ENCODE peak calls at places on chromosomes 12 and 14, in nine cellular contexts. H is fibroblast of pulmonary artery, G is adrenal gland, I is brain microvascular endothelial cell, Z is left lung, K is fibroblast of lung, B is lower lobe of right lung, S is A549, Y is lung. V is an unnamed sample.

GRCh38 chr14:71321556-71322315 is 414.5 kb downstream of the PCNX1 start:
- DNase-seq in H (peak; percentile 79), G (peak; percentile 22), I (peak; percentile 29), Z (no peak), K (peak; percentile 45), B (no peak), S (peak; percentile 19), Y (no peak), V (no peak)

GRCh38 chr12:5173511-5174011 is 129.9 kb downstream of the KCNA5 start:
- DNase-seq in H (no peak), G (no peak), I (no peak), Z (no peak), K (no peak), B (no peak), S (no peak), Y (no peak), V (no peak)

GRCh38 chr14:75200451-75200850 is 24.0 kb upstream of the TMED10 start:
- DNase-seq in H (no peak), G (no peak), I (no peak), Z (peak; percentile 81), K (no peak), B (peak; percentile 71), S (no peak), Y (peak; percentile 82), V (no peak)

GRCh38 chr12:94534761-94535613 is 75.3 kb upstream of the CEP83 start:
- DNase-seq in H (no peak), G (no peak), I (no peak), Z (no peak), K (no peak), B (no peak), S (no peak), Y (no peak), V (no peak)

GRCh38 chr14:65168840-65169239 is 66.5 kb upstream of the MAX start:
- DNase-seq in H (peak; percentile 78), G (no peak), I (no peak), Z (no peak), K (peak; percentile 72), B (no peak), S (no peak), Y (no peak), V (no peak)

GRCh38 chr14:32258574-32258973 is 55.5 kb upstream of the RNU6-8 start:
- DNase-seq in H (peak; percentile 14), G (no peak), I (no peak), Z (no peak), K (no peak), B (no peak), S (no peak), Y (no peak), V (no peak)

GRCh38 chr12:10453144-10453543 is at the start of gene KLRC1:
- DNase-seq in H (no peak), G (no peak), I (no peak), Z (no peak), K (no peak), B (no peak), S (no peak), Y (no peak), V (no peak)

GRCh38 chr12:49952396-49953055 is 2.0 kb downstream of the AQP2 start:
- DNase-seq in H (peak; percentile 12), G (no peak), I (no peak), Z (peak; percentile 31), K (no peak), B (no peak), S (no peak), Y (no peak), V (no peak)

GRCh38 chr14:87076146-87076545 is 916.8 kb downstream of the GALC start:
- DNase-seq in H (no peak), G (no peak), I (no peak), Z (no peak), K (no peak), B (no peak), S (no peak), Y (no peak), V (no peak)

GRCh38 chr12:49055978-49056754 is 4.4 kb downstream of the KMT2D start:
- DNase-seq in H (peak; percentile 87), G (peak; percentile 69), I (peak; percentile 81), Z (peak; percentile 79), K (peak; percentile 77), B (peak; percentile 74), S (peak; percentile 75), Y (peak; percentile 79), V (no peak)

GRCh38 chr12:6961278-6961694 is 9.2 kb downstream of the PHB2 start:
- DNase-seq in H (peak; percentile 35), G (peak; percentile 88), I (no peak), Z (peak; percentile 88), K (no peak), B (peak; percentile 91), S (no peak), Y (peak; percentile 75), V (no peak)

GRCh38 chr12:32561931-32562341 is 117.2 kb upstream of the DNM1L start:
- DNase-seq in H (no peak), G (no peak), I (no peak), Z (no peak), K (no peak), B (no peak), S (no peak), Y (no peak), V (no peak)

GRCh38 chr14:32757568-32757967 is 181.1 kb upstream of the NPAS3 start:
- DNase-seq in H (peak; percentile 9), G (no peak), I (no peak), Z (no peak), K (no peak), B (no peak), S (no peak), Y (no peak), V (no peak)

GRCh38 chr12:120760349-120761245 is 35.0 kb downstream of the ACADS start:
- DNase-seq in H (no peak), G (no peak), I (no peak), Z (no peak), K (no peak), B (no peak), S (no peak), Y (no peak), V (no peak)

GRCh38 chr12:32671930-32672785 is 6.9 kb upstream of the DNM1L start:
- DNase-seq in H (peak; percentile 87), G (no peak), I (peak; percentile 56), Z (no peak), K (peak; percentile 87), B (no peak), S (peak; percentile 61), Y (no peak), V (no peak)

GRCh38 chr12:48980953-48981756 is 3.0 kb downstream of the WNT1 start:
- DNase-seq in H (no peak), G (peak; percentile 37), I (no peak), Z (no peak), K (no peak), B (peak; percentile 57), S (peak; percentile 66), Y (no peak), V (no peak)

GRCh38 chr14:70955543-70956480 is 48.6 kb downstream of the PCNX1 start:
- DNase-seq in H (peak; percentile 58), G (no peak), I (peak; percentile 8), Z (no peak), K (peak; percentile 51), B (no peak), S (no peak), Y (no peak), V (no peak)

GRCh38 chr14:105492966-105493871 is 2.2 kb downstream of the TEDC1 start:
- DNase-seq in H (no peak), G (no peak), I (no peak), Z (peak; percentile 34), K (no peak), B (peak; percentile 46), S (no peak), Y (no peak), V (no peak)

GRCh38 chr14:88866305-88866704 is 41.9 kb downstream of the TTC8 start:
- DNase-seq in H (no peak), G (no peak), I (peak; percentile 27), Z (no peak), K (no peak), B (no peak), S (no peak), Y (no peak), V (no peak)

GRCh38 chr14:88871429-88871828 is 47.0 kb downstream of the TTC8 start:
- DNase-seq in H (no peak), G (no peak), I (no peak), Z (no peak), K (no peak), B (no peak), S (no peak), Y (no peak), V (no peak)

GRCh38 chr14:88870777-88871176 is 46.3 kb downstream of the TTC8 start:
- DNase-seq in H (no peak), G (no peak), I (no peak), Z (no peak), K (no peak), B (no peak), S (no peak), Y (no peak), V (no peak)

GRCh38 chr14:88872976-88873375 is 48.5 kb downstream of the TTC8 start:
- DNase-seq in H (no peak), G (no peak), I (no peak), Z (no peak), K (no peak), B (no peak), S (no peak), Y (no peak), V (no peak)

GRCh38 chr14:88868558-88869159 is 44.2 kb downstream of the TTC8 start:
- DNase-seq in H (peak; percentile 20), G (no peak), I (no peak), Z (no peak), K (peak; percentile 43), B (no peak), S (no peak), Y (no peak), V (no peak)
- TF ChIP-seq CTCF in H (peak; percentile 20), G (peak; percentile 42), I (no peak), Z (no peak), K (peak; percentile 29), B (peak; percentile 22), S (peak; percentile 47), Y (no peak), V (peak; percentile 43)

GRCh38 chr12:122880668-122881067 is 15.3 kb downstream of the VPS37B start:
- DNase-seq in H (peak; percentile 78), G (no peak), I (no peak), Z (no peak), K (peak; percentile 61), B (no peak), S (peak; percentile 65), Y (no peak), V (no peak)
- TF ChIP-seq CTCF in H (peak; percentile 74), G (peak; percentile 13), I (peak; percentile 81), Z (peak; percentile 15), K (peak; percentile 59), B (peak; percentile 37), S (peak; percentile 54), Y (no peak), V (peak; percentile 69)

DNA sequence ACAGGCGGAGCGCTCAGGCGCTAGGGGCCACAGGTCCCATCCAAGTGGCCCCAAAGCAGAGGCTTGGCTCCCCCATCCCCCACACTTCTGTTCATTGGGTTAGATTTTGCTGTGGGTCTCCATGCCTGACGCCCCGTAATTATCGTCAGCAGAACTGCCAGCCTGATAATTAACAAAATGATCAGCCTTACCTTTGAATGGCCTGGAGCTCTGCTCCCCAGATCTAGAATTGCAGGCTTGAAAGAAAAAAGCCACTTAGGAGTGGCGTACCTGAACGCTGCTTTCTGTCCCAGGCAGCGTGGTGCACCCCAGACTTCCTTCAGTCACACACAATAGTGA is 28.7 kb upstream of the LRP1-AS start:
- DNase-seq in H (no peak), G (no peak), I (no peak), Z (no peak), K (no peak), B (no peak), S (no peak), Y (no peak), V (no peak)
- TF ChIP-seq CTCF in H (no peak), G (peak; percentile 8), I (no peak), Z (no peak), K (no peak), B (no peak), S (peak; percentile 13), Y (no peak), V (peak; percentile 13)

GRCh38 chr12:868722-869121 is 80.8 kb downstream of the RAD52 start:
- DNase-seq in H (no peak), G (no peak), I (no peak), Z (no peak), K (no peak), B (no peak), S (no peak), Y (no peak), V (no peak)
- TF ChIP-seq CTCF in H (no peak), G (no peak), I (peak; percentile 35), Z (no peak), K (peak; percentile 13), B (no peak), S (no peak), Y (no peak), V (no peak)